ENCODE peak calls at places on chromosomes 5 and 9, in six cellular contexts. C is mesenchymal stem cell, V is neuronal stem cell, A is H9, G is H1, H is IMR-90. W is an unnamed sample. For H3K4me1, the result is how much of the 10 kb centered on the place peaks cover.

GRCh38 chr9:34577635-34578240 is 11.8 kb downstream of the CNTFR start:
- DNase-seq in H (no peak), G (no peak), V (no peak), C (no peak), A (peak), W (peak)

GRCh38 chr5:169945831-169946261 is 34.4 kb downstream of the INSYN2B start:
- DNase-seq in H (peak), A (peak), G (no peak), C (peak), V (peak), W (peak)

GRCh38 chr5:142339781-142340180 is 15.0 kb upstream of the SPRY4 start:
- DNase-seq in G (no peak), V (no peak), H (no peak), C (no peak), A (no peak), W (no peak)

GRCh38 chr5:124806026-124806856 is 59.8 kb upstream of the ZNF608 start:
- DNase-seq in H (peak), G (peak), V (peak), A (peak), C (peak), W (peak)

GRCh38 chr9:2570615-2571479 is 50.7 kb upstream of the VLDLR start:
- DNase-seq in C (peak), V (no peak), H (peak), G (no peak), A (no peak), W (peak)

GRCh38 chr5:73303139-73304079 is 130.4 kb downstream of the TMEM174 start:
- DNase-seq in H (no peak), C (no peak), V (peak), A (peak), G (no peak), W (peak)

GRCh38 chr5:124025306-124025705 is 513.3 kb downstream of the CSNK1G3 start:
- DNase-seq in H (no peak), G (peak), C (no peak), V (peak), A (peak), W (peak)

GRCh38 chr5:72363146-72363802 is 43.1 kb downstream of the PTCD2 start:
- DNase-seq in C (peak), H (peak), A (peak), G (no peak), V (no peak), W (peak)

GRCh38 chr9:123484130-123484529 is 128.1 kb downstream of the CRB2 start:
- DNase-seq in A (no peak), C (no peak), V (no peak), G (no peak), H (no peak), W (no peak)

GRCh38 chr9:71383308-71383707 is 261.9 kb upstream of the TRPM3 start:
- DNase-seq in H (no peak), V (peak), G (no peak), C (no peak), A (peak), W (peak)

GRCh38 chr9:71384343-71384742 is 262.9 kb upstream of the TRPM3 start:
- DNase-seq in V (peak), G (no peak), H (no peak), A (no peak), C (no peak), W (no peak)
- H3K4me1 ChIP-seq in V (under half), G (under half), H (under half), A (under half), C (under half), W (under half)

GRCh38 chr9:29965834-29966233 is 2392.6 kb upstream of the C9orf72 start:
- DNase-seq in A (no peak), C (no peak), V (no peak), G (no peak), H (no peak), W (peak)
- H2BK15ac ChIP-seq in A (no peak), C (no peak), V (no peak), G (no peak), H (no peak), W (no peak)

GRCh38 chr5:95936812-95937397 is 24.7 kb downstream of the ELL2 start:
- DNase-seq in V (no peak), H (no peak), G (no peak), C (no peak), A (no peak), W (no peak)
- H3K23ac ChIP-seq in V (no peak), H (peak), G (no peak), C (no peak), A (no peak), W (no peak)

DNA sequence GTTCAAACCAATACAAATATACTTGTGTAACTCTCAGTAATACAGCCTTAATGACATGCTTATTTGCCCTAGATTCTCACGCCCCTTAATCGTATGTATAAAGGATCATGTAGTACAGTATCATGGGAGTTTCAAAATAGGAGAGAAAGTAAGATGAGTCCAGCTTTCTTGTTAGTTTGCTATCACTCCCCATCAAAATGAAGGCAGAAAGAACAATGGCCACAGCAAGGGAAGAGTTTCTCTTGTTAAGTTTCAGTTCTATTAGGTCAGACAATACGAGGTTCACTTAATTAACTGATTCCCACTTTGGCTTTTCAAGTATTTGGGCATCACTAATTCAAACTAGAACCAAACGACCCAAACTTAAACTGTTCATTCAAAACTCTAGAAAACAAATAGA is 55.4 kb downstream of the CDC14B start:
- DNase-seq in H (no peak), A (no peak), C (no peak), G (no peak), V (no peak), W (no peak)
- H3K4me1 ChIP-seq in H (under half), A (under half), C (under half), G (under half), V (under half), W (under half)

GRCh38 chr5:136225796-136226195 is 32.8 kb upstream of the SMIM32 start:
- DNase-seq in A (no peak), H (no peak), C (no peak), G (no peak), V (no peak), W (no peak)
- H2BK15ac ChIP-seq in A (no peak), H (no peak), C (no peak), G (no peak), V (no peak), W (no peak)

GRCh38 chr9:130346431-130346830 is 80.9 kb downstream of the HMCN2 start:
- DNase-seq in C (no peak), A (no peak), H (no peak), G (no peak), V (no peak), W (no peak)

GRCh38 chr9:130344366-130344765 is 78.8 kb downstream of the HMCN2 start:
- DNase-seq in V (no peak), C (no peak), G (no peak), H (no peak), A (no peak), W (no peak)

GRCh38 chr9:130347036-130347435 is 81.5 kb downstream of the HMCN2 start:
- DNase-seq in G (no peak), A (no peak), H (no peak), C (no peak), V (no peak), W (no peak)

GRCh38 chr9:130345993-130346385 is 80.4 kb downstream of the HMCN2 start:
- DNase-seq in C (no peak), H (no peak), V (no peak), G (no peak), A (no peak), W (no peak)

GRCh38 chr9:130345009-130345992 is 79.7 kb downstream of the HMCN2 start:
- DNase-seq in A (no peak), C (no peak), H (no peak), V (no peak), G (no peak), W (no peak)
- H3K23ac ChIP-seq in A (no peak), C (no peak), H (peak), V (peak), G (no peak), W (no peak)

DNA sequence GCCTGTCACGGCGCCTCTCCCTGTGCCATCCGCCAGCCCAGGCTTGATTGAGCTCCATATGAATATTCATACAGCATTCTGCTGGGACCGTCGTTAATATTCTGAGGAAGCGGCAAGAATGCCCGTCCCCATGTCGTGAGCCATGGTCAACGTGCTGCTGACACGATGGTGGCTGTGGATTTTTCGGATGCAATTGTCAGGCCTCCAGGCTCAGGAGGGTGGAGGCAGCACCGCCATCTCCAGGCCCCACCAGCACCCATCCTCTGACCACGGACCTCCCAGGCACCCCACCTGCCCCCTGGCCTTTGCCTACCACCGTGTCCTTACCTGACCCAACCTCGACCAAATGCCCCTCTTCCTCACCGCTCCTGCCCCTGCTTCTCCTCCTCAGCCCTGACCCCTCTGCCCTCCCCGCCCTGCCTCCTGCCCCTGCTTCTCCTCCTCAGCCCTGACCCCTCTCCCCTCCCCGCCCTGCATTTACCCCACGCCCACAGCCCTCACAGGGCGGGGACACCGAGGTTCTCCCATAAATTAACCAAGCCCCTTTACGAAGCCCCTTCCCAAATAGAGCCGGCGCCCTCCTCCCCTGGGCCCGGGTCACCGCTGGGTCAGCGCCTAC is 9.9 kb downstream of the TMEM250 start:
- DNase-seq in C (no peak), V (no peak), H (no peak), A (no peak), G (no peak), W (no peak)
- H3K4me1 ChIP-seq in C (half or more), V (half or more), H (under half), A (under half), G (half or more), W (under half)

W was measured in mesendoderm.